ENCODE peak calls at places on chromosome 16, in five cellular contexts. X is stimulated activated naive CD4-positive, alpha-beta T cell; G is stimulated activated CD4-positive, alpha-beta T cell treated with anti-CD3 and anti-CD28 coated beads, Interleukin-2, amount 100 ng/mL, for 24 hours; V is NCI-H2029 treated with DMSO at 0.1 percent for 48 hours; N is GM23338. K is an unnamed sample.

GRCh38 chr16:59214455-59214854 is 480.3 kb upstream of the GOT2 start:
- DNase-seq in X (no peak), G (no peak), V (no peak), N (no peak), K (no peak)

GRCh38 chr16:20822451-20823128 is 16.3 kb downstream of the REXO5 start:
- DNase-seq in X (no peak), G (no peak), V (no peak), N (no peak), K (no peak)

GRCh38 chr16:74898667-74899066 is 86.3 kb downstream of the WDR59 start:
- DNase-seq in X (no peak), G (no peak), V (no peak), N (no peak), K (no peak)

GRCh38 chr16:62829615-62830014 is 793.4 kb upstream of the CDH8 start:
- DNase-seq in X (no peak), G (no peak), V (no peak), N (peak), K (no peak)

GRCh38 chr16:79261461-79261860 is 339.1 kb downstream of the MAF start:
- DNase-seq in X (no peak), G (peak), V (no peak), N (peak), K (no peak)

GRCh38 chr16:20364051-20364450 is 11.5 kb upstream of the UMOD start:
- DNase-seq in X (no peak), G (no peak), V (no peak), N (no peak), K (no peak)

GRCh38 chr16:17416461-17417221 is 54.1 kb downstream of the XYLT1 start:
- DNase-seq in X (peak), G (peak), V (no peak), N (peak), K (peak)

GRCh38 chr16:50273888-50274770 is 7.8 kb downstream of the ADCY7 start:
- DNase-seq in X (peak), G (peak), V (no peak), N (no peak), K (peak)

GRCh38 chr16:57892447-57893096 is 78.4 kb downstream of the CNGB1 start:
- DNase-seq in X (no peak), G (no peak), V (no peak), N (no peak), K (no peak)

GRCh38 chr16:48881272-48881671 is 271.3 kb upstream of the N4BP1 start:
- DNase-seq in X (no peak), G (no peak), V (no peak), N (no peak), K (no peak)

GRCh38 chr16:11254913-11255736 is 879 bp downstream of the SOCS1 start:
- DNase-seq in X (peak), G (peak), V (no peak), N (no peak), K (peak)

GRCh38 chr16:68756250-68757051 is 19.4 kb downstream of the CDH1 start:
- DNase-seq in X (no peak), G (peak), V (peak), N (no peak), K (peak)

GRCh38 chr16:58195344-58195743 is 2.6 kb downstream of the CSNK2A2 start:
- DNase-seq in X (no peak), G (no peak), V (no peak), N (no peak), K (no peak)

GRCh38 chr16:1188781-1189189 is 35.9 kb downstream of the CACNA1H start:
- DNase-seq in X (peak), G (peak), V (no peak), N (peak), K (no peak)

GRCh38 chr16:81137012-81137335 is 40.8 kb upstream of the GCSH start:
- DNase-seq in X (no peak), G (no peak), V (no peak), N (no peak), K (no peak)

GRCh38 chr16:29664133-29664912 is 1.3 kb downstream of the SPN start:
- DNase-seq in X (peak), G (peak), V (no peak), N (no peak), K (peak)

GRCh38 chr16:68636064-68636551 is 9.0 kb upstream of the CDH3 start:
- DNase-seq in X (no peak), G (no peak), V (no peak), N (no peak), K (no peak)

GRCh38 chr16:89633064-89633631 is 19.7 kb downstream of the DPEP1 start:
- DNase-seq in X (no peak), G (no peak), V (no peak), N (no peak), K (no peak)

GRCh38 chr16:27974896-27975540 is 88.5 kb downstream of the GSG1L start:
- DNase-seq in X (no peak), G (no peak), V (no peak), N (no peak), K (no peak)

GRCh38 chr16:56514845-56515244 is 5.0 kb downstream of the BBS2 start:
- DNase-seq in X (no peak), G (no peak), V (no peak), N (no peak), K (no peak)

GRCh38 chr16:12462690-12463646 is 340.7 kb downstream of the CPPED1 start:
- DNase-seq in X (no peak), G (no peak), V (no peak), N (no peak), K (no peak)

GRCh38 chr16:75501359-75501758 is 6.1 kb upstream of the CHST6 start:
- DNase-seq in X (no peak), G (no peak), V (no peak), N (no peak), K (no peak)

GRCh38 chr16:48317614-48318013 is 67.6 kb downstream of the SIAH1 start:
- DNase-seq in X (no peak), G (no peak), V (no peak), N (no peak), K (no peak)

GRCh38 chr16:58815188-58815888 is 81.2 kb upstream of the GOT2 start:
- DNase-seq in X (no peak), G (no peak), V (no peak), N (no peak), K (no peak)

GRCh38 chr16:24993722-24994686 is 21.2 kb downstream of the ARHGAP17 start:
- DNase-seq in X (no peak), G (no peak), V (no peak), N (no peak), K (no peak)

GRCh38 chr16:71700822-71701221 is 23.7 kb downstream of the PHLPP2 start:
- DNase-seq in X (no peak), G (no peak), V (no peak), N (no peak), K (no peak)

GRCh38 chr16:58047557-58048348 is 22.2 kb downstream of the MMP15 start:
- DNase-seq in X (no peak), G (no peak), V (no peak), N (peak), K (no peak)

GRCh38 chr16:22300427-22301071 is 3.3 kb downstream of the POLR3E start:
- DNase-seq in X (peak), G (peak), V (no peak), N (peak), K (no peak)

GRCh38 chr16:79847101-79847500 is 246.6 kb upstream of the MAF start:
- DNase-seq in X (no peak), G (no peak), V (no peak), N (no peak), K (no peak)

GRCh38 chr16:57559075-57559790 is 16.8 kb downstream of the ADGRG5 start:
- DNase-seq in X (no peak), G (no peak), V (no peak), N (no peak), K (no peak)

GRCh38 chr16:12257926-12258561 is 281.5 kb downstream of the SNX29 start:
- DNase-seq in X (no peak), G (no peak), V (peak), N (peak), K (no peak)

GRCh38 chr16:81405702-81406113 is 38.9 kb upstream of the CMIP start:
- DNase-seq in X (no peak), G (no peak), V (no peak), N (peak), K (no peak)

GRCh38 chr16:11349599-11350276 is 4.5 kb downstream of the RMI2 start:
- DNase-seq in X (no peak), G (no peak), V (no peak), N (no peak), K (no peak)

GRCh38 chr16:11836653-11837244 is 14.6 kb downstream of the RSL1D1 start:
- DNase-seq in X (no peak), G (no peak), V (no peak), N (peak), K (no peak)

GRCh38 chr16:55502801-55503366 is 6.0 kb upstream of the LPCAT2 start:
- DNase-seq in X (no peak), G (no peak), V (peak), N (peak), K (no peak)

GRCh38 chr16:2147981-2148671 is at the start of gene RAB26:
- DNase-seq in X (peak), G (peak), V (peak), N (peak), K (no peak)

GRCh38 chr16:75593825-75594820 is 27.9 kb downstream of the GABARAPL2 start:
- DNase-seq in X (no peak), G (no peak), V (no peak), N (peak), K (no peak)

GRCh38 chr16:69217433-69217832 is 30.5 kb downstream of the SNTB2 start:
- DNase-seq in X (no peak), G (no peak), V (no peak), N (no peak), K (no peak)